ENCODE peak calls at places on chromosomes 1 and 21, in four cellular contexts. R is breast epithelium, J is K562, S is stomach. P is an unnamed sample.

GRCh38 chr1:38039386-38039933 is 7.1 kb downstream of the POU3F1 start:
- DNase-seq in R (no peak), J (no peak), S (no peak), P (no peak)

GRCh38 chr1:213570487-213570886 is 417.3 kb upstream of the PROX1 start:
- DNase-seq in S (no peak), R (no peak), J (no peak), P (no peak)

GRCh38 chr1:156154317-156154749 is 948 bp downstream of the SEMA4A start:
- DNase-seq in S (peak; percentile 46), J (no peak), R (no peak), P (no peak)

GRCh38 chr1:56073614-56074356 is 505.6 kb downstream of the PLPP3 start:
- DNase-seq in J (no peak), S (peak; percentile 63), R (peak; percentile 67), P (no peak)

GRCh38 chr1:16191309-16191708 is 21.1 kb downstream of the ARHGEF19 start:
- DNase-seq in S (no peak), J (no peak), R (no peak), P (no peak)

GRCh38 chr1:169466259-169467230 is 19.2 kb downstream of the SLC19A2 start:
- DNase-seq in R (no peak), S (no peak), J (peak; percentile 34), P (no peak)

GRCh38 chr1:39238476-39238875 is 34.0 kb downstream of the MACF1 start:
- DNase-seq in R (peak; percentile 39), J (no peak), S (no peak), P (no peak)

GRCh38 chr21:35578350-35578782 is 482.0 kb downstream of the SETD4 start:
- DNase-seq in R (no peak), S (no peak), J (no peak), P (no peak)

GRCh38 chr1:8396912-8397406 is 79.0 kb downstream of the SLC45A1 start:
- DNase-seq in S (no peak), J (peak; percentile 35), R (no peak), P (peak; percentile 96)

GRCh38 chr1:921011-921837 is 2.5 kb upstream of the SAMD11 start:
- DNase-seq in R (no peak), S (peak; percentile 69), J (peak; percentile 94), P (no peak)

GRCh38 chr1:118154220-118154619 is 30.8 kb downstream of the SPAG17 start:
- DNase-seq in S (no peak), J (peak; percentile 15), R (no peak), P (no peak)

GRCh38 chr1:236509647-236510401 is 14.0 kb upstream of the LGALS8 start:
- DNase-seq in S (peak; percentile 37), J (peak; percentile 58), R (no peak), P (no peak)

GRCh38 chr1:154714638-154715037 is 106.7 kb upstream of the ADAR start:
- DNase-seq in R (no peak), J (no peak), S (peak; percentile 33), P (no peak)

GRCh38 chr1:109770331-109771095 is 6.8 kb upstream of the EPS8L3 start:
- DNase-seq in S (peak; percentile 20), R (no peak), J (no peak), P (no peak)

GRCh38 chr1:113792471-113792870 is 19.8 kb downstream of the RSBN1 start:
- DNase-seq in J (no peak), S (no peak), R (no peak), P (no peak)

GRCh38 chr1:175094626-175095025 is 27.0 kb downstream of the TNN start:
- DNase-seq in R (no peak), J (no peak), S (no peak), P (no peak)

GRCh38 chr1:11027316-11027715 is 14.9 kb downstream of the TARDBP start:
- DNase-seq in J (no peak), R (no peak), S (no peak), P (no peak)

GRCh38 chr1:94434339-94435092 is 16.3 kb downstream of the ABCD3 start:
- DNase-seq in R (no peak), S (no peak), J (no peak), P (no peak)

GRCh38 chr1:12487520-12487919 is 130.5 kb downstream of the DHRS3 start:
- DNase-seq in R (no peak), J (no peak), S (no peak), P (no peak)

GRCh38 chr1:12491691-12492090 is 126.3 kb downstream of the DHRS3 start:
- DNase-seq in R (no peak), S (no peak), J (no peak), P (no peak)

GRCh38 chr1:12490547-12491142 is 127.4 kb downstream of the DHRS3 start:
- DNase-seq in J (no peak), S (no peak), R (no peak), P (no peak)

GRCh38 chr1:12486401-12487005 is 131.5 kb downstream of the DHRS3 start:
- DNase-seq in S (no peak), R (no peak), J (no peak), P (no peak)

DNA sequence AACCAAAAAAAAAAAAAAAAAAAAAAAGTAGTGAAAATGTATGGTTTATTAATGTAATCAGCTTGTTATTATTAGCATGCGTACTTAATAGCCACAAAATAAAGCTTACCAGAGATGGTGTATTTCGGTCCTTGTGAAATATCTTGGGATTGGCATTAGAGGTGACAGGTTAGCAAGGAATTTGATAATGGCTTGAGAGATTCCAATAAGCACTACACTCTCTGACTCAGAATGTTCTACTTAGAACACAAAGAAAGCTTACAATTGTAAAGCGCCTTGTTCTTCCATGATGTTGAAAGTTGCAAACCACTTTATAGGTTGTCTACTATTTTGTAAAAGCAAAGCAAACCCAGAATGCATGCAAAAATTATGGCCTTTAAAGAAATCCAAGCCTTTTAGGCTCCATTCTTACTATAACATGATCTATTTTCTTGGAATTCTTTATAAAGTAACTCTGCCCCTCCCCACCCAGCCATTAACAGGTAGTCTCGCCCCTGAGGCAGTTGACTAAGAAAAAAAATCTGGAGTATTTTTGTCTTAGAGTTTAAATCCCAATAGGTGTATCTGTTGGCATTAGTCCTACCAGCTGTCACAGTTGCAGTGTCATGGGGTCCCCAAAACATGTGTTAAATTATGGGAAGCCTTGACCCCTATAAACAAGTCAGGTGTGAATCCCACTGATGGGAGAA is 129.2 kb downstream of the DHRS3 start:
- DNase-seq in R (no peak), S (no peak), J (no peak), P (no peak)
- TF ChIP-seq POLR2AphosphoS5 in R (no peak), S (no peak), J (no peak), P (no peak)

DNA sequence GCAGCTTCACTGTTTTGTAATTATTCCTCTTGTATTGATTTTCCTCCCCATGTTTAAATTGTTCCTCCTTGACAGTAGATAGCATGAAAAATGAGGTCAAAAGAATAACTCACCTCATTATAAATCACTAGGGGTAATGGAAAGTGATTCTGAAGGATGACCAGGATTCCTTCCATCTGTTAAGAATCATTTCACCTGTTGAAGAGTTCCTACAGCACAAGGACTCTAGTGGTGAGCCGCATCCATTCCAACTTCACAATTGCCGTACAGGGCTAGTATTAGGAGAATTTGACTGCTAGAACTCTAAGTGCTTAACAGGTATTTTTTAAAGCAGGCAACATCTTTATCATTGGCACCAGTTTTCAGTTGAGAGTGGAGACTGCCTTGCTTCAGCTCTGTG is 13.7 kb downstream of the PPP1R12B start:
- DNase-seq in S (no peak), J (no peak), R (no peak), P (no peak)
- H3K4me1 ChIP-seq in S (no peaks in the 10 kb centered on the region), J (peaks cover 5% of the 10 kb centered on the region), R (no peaks in the 10 kb centered on the region), P (no peaks in the 10 kb centered on the region)

GRCh38 chr1:6142734-6143133 is 37.4 kb downstream of the CHD5 start:
- DNase-seq in S (no peak), R (no peak), J (no peak), P (no peak)

GRCh38 chr1:6143392-6143791 is 36.7 kb downstream of the CHD5 start:
- DNase-seq in R (no peak), S (no peak), J (no peak), P (no peak)

GRCh38 chr1:6142036-6142621 is 38.0 kb downstream of the CHD5 start:
- DNase-seq in S (no peak), R (no peak), J (no peak), P (no peak)

GRCh38 chr1:6140413-6140812 is 39.7 kb downstream of the CHD5 start:
- DNase-seq in S (no peak), R (no peak), J (no peak), P (no peak)

GRCh38 chr1:6141601-6142000 is 38.5 kb downstream of the CHD5 start:
- DNase-seq in J (peak; percentile 57), R (no peak), S (no peak), P (no peak)
- TF ChIP-seq CTCF in J (peak; percentile 51), R (no peak), S (no peak), P (no peak)

DNA sequence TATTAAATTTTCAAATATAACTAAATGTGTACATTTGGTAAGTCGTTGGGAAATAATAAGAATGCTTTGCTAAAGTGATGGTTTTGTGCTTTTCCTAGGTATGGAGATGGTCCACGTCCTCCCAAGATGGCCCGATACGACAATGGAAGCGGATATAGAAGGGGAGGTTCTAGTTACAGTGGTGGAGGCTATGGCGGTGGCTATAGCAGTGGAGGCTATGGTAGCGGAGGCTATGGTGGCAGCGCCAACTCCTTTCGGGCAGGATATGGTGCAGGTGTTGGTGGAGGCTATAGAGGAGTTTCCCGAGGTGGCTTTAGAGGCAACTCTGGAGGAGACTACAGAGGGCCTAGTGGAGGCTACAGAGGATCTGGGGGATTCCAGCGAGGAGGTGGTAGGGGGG is 47.8 kb downstream of the DHX9 start:
- DNase-seq in R (no peak), S (no peak), J (no peak), P (no peak)
- TF ChIP-seq POLR2AphosphoS5 in R (no peak), S (no peak), J (peak; percentile 37), P (no peak)